ENCODE peak calls at places on chromosomes 13 and 19, in seven cellular contexts. Y is ovary, K is A549, X is transverse colon, P is sigmoid colon, L is upper lobe of left lung, T is H1. A is an unnamed sample.
A peak's percentile ranks its signal among the peaks of the same experiment; 100 is the strongest.

GRCh38 chr19:58513694-58514563 is 2.1 kb upstream of the SLC27A5 start:
- DNase-seq in K (peak; percentile 67), X (peak; percentile 94), P (peak; percentile 94), T (peak; percentile 92), L (peak; percentile 92), Y (peak; percentile 84), A (peak; percentile 94)

GRCh38 chr19:10988921-10989320 is 28.1 kb downstream of the SMARCA4 start:
- DNase-seq in X (no peak), K (no peak), P (no peak), T (no peak), Y (no peak), L (no peak), A (no peak)

GRCh38 chr13:111187879-111188643 is 73.0 kb downstream of the ARHGEF7 start:
- DNase-seq in T (no peak), K (no peak), P (no peak), Y (no peak), L (no peak), X (no peak), A (no peak)

GRCh38 chr19:54208784-54209057 is 8.1 kb downstream of the RPS9 start:
- DNase-seq in L (no peak), P (no peak), K (no peak), Y (no peak), X (no peak), T (no peak), A (no peak)

GRCh38 chr13:41463823-41464602 is 6.7 kb downstream of the RGCC start:
- DNase-seq in T (no peak), P (no peak), L (no peak), K (no peak), Y (no peak), X (peak; percentile 20), A (no peak)

GRCh38 chr19:13181747-13182388 is 31.7 kb downstream of the IER2 start:
- DNase-seq in P (peak; percentile 90), X (peak; percentile 79), L (no peak), T (no peak), Y (peak; percentile 41), K (no peak), A (peak; percentile 76)

GRCh38 chr19:31975461-31975860 is 369.9 kb upstream of the ZNF507 start:
- DNase-seq in K (no peak), X (no peak), L (no peak), T (no peak), P (no peak), Y (no peak), A (no peak)

GRCh38 chr13:40547545-40548322 is 118.7 kb downstream of the FOXO1 start:
- DNase-seq in Y (no peak), P (no peak), T (no peak), X (no peak), L (no peak), K (no peak), A (no peak)

GRCh38 chr19:41792513-41793413 is 3.6 kb upstream of the CEACAM3 start:
- DNase-seq in X (peak; percentile 63), T (peak; percentile 29), L (peak; percentile 77), K (peak; percentile 91), P (no peak), Y (no peak), A (peak; percentile 61)

GRCh38 chr13:113886561-113887112 is 22.8 kb upstream of the GAS6 start:
- DNase-seq in T (no peak), X (no peak), P (no peak), K (no peak), L (no peak), Y (no peak), A (no peak)

GRCh38 chr13:113888701-113889330 is 24.9 kb upstream of the GAS6 start:
- DNase-seq in P (no peak), L (no peak), X (no peak), Y (no peak), K (no peak), T (no peak), A (no peak)

GRCh38 chr13:113884821-113885220 is 20.9 kb upstream of the GAS6 start:
- DNase-seq in T (no peak), L (no peak), K (no peak), P (no peak), X (no peak), Y (no peak), A (no peak)

GRCh38 chr13:113889467-113889866 is 25.6 kb upstream of the GAS6 start:
- DNase-seq in K (no peak), L (no peak), X (no peak), Y (no peak), P (no peak), T (no peak), A (no peak)

DNA sequence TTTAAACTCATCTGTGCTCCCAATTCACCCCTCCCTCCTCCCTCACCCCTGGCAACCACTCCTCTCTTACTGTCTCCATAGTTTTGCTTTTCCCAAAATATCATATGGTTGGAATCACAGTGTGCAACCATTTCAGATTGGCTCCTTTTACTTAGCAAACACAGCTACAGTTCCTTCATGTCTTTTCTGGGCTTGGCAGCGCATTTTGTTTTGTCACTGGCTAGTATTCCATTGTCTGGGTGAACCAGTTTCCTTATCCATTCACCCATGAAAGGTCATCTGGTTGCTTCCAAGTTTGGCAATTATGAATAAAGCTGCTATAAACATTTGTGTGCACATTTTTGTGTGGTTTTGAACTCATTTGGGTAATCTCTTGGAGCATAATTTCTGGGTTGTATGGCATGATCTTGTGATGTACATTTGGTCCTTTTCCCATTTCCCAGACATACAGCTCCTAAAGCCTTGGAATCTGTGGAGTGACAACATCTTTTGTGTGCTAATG is 23.9 kb upstream of the GAS6 start:
- DNase-seq in P (no peak), T (no peak), L (no peak), X (no peak), K (no peak), Y (no peak), A (peak; percentile 58)
- TF ChIP-seq EP300 in P (no peak), T (no peak), L (no peak), X (no peak), K (no peak), Y (no peak), A (no peak)

GRCh38 chr19:15913384-15913783 is 15.5 kb upstream of the CYP4F2 start:
- DNase-seq in T (no peak), P (no peak), K (no peak), Y (no peak), X (no peak), L (no peak), A (peak; percentile 13)

GRCh38 chr19:15915109-15915508 is 17.2 kb upstream of the CYP4F2 start:
- DNase-seq in X (no peak), K (no peak), Y (no peak), T (no peak), P (no peak), L (no peak), A (no peak)

GRCh38 chr19:15913830-15914229 is 16.0 kb upstream of the CYP4F2 start:
- DNase-seq in T (no peak), L (no peak), K (no peak), X (no peak), Y (no peak), P (no peak), A (no peak)

GRCh38 chr19:15911599-15912237 is 13.8 kb upstream of the CYP4F2 start:
- DNase-seq in K (no peak), X (no peak), Y (no peak), P (no peak), L (no peak), T (no peak), A (peak; percentile 17)
- TF ChIP-seq CTCF in K (no peak), X (no peak), Y (no peak), P (no peak), L (no peak), T (no peak), A (no peak)

GRCh38 chr19:36837525-36837901 is 674 bp downstream of the ZNF790 start:
- DNase-seq in Y (no peak), P (no peak), L (no peak), K (no peak), X (no peak), T (no peak), A (no peak)

GRCh38 chr19:36833430-36833829 is 4.8 kb downstream of the ZNF790 start:
- DNase-seq in X (no peak), T (no peak), K (no peak), P (no peak), Y (no peak), L (no peak), A (no peak)

GRCh38 chr19:36838784-36839324 is 667 bp upstream of the ZNF790 start:
- DNase-seq in T (no peak), L (no peak), P (no peak), X (no peak), K (no peak), Y (no peak), A (no peak)

DNA sequence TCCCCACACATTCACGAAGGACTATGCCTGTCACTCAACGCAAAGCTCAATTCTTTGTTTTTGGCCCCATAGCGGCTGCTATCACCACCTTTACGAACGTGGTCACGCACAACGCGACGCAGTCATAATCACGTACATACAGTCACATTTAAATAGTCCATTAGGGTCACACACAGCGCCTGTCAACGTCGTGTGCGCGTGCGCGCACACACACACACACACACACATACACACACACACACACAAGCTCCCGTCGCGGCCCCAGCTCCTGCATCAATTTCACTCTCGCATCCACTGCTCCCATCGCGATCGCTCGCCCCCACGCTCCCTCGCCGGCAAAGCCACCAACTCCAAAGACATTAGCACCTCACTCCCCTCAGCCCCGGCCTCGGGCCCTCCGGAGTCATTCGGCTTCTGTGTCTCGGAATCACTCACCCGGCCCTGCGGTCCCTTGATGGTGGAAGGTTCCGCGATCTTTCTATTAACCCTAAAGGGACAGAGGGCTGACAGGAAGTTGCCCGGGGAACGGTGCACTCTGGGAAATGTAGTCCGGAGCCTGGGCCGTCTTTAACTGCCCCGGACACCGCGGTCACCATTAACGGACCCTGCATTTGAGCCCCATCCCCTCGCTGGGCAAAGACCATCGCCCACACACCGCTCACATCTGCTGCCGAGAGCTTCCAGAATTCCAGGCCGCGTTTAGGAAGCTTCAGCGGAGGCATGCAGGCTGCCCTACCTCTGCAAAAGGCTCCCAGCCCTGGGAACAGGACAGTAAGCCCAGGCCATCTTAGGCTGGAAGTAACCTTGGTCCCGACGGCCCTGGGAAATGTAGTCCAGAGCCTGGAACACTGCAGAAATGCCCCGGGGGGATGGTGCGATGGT is at the start of gene ZNF790:
- DNase-seq in X (peak; percentile 88), T (no peak), L (peak; percentile 86), P (peak; percentile 94), K (peak; percentile 26), Y (peak; percentile 83), A (peak; percentile 86)
- TF ChIP-seq EP300 in X (no peak), T (no peak), L (no peak), P (no peak), K (no peak), Y (no peak), A (no peak)

GRCh38 chr19:680287-681028 is 4.3 kb downstream of the FSTL3 start:
- DNase-seq in T (peak; percentile 99), L (peak; percentile 100), P (peak; percentile 100), Y (peak; percentile 100), X (peak; percentile 100), K (peak; percentile 71), A (peak; percentile 100)
- TF ChIP-seq CTCF in T (peak; percentile 37), L (peak; percentile 84), P (no peak), Y (peak; percentile 85), X (peak; percentile 27), K (peak; percentile 41), A (peak; percentile 40)

A was measured in stomach.